ENCODE peak calls at places on chromosomes 16 and 17, in four cellular contexts. One of them, this sample, is unnamed.

GRCh38 chr17:63173903-63174302 is 207.9 kb downstream of the TANC2 start:
- DNase-seq in adrenal gland: no peak
- DNase-seq in KBM-7: no peak
- DNase-seq in EL: no peak
- DNase-seq in this sample: no peak

GRCh38 chr17:64146418-64147109 is 16.6 kb upstream of the ERN1 start:
- DNase-seq in adrenal gland: peak
- DNase-seq in KBM-7: peak
- DNase-seq in EL: peak
- DNase-seq in this sample: peak

GRCh38 chr17:18368948-18369347 is 5.6 kb upstream of the SHMT1 start:
- DNase-seq in EL: peak
- DNase-seq in adrenal gland: no peak
- DNase-seq in KBM-7: no peak
- DNase-seq in this sample: no peak

GRCh38 chr16:89696598-89697128 is 4.8 kb downstream of the SPATA2L start:
- DNase-seq in EL: no peak
- DNase-seq in KBM-7: no peak
- DNase-seq in adrenal gland: peak
- DNase-seq in this sample: peak

GRCh38 chr17:41777579-41778188 is 8.8 kb downstream of the JUP start:
- DNase-seq in EL: peak
- DNase-seq in adrenal gland: peak
- DNase-seq in KBM-7: peak
- DNase-seq in this sample: no peak

GRCh38 chr16:67115649-67116048 is 5.9 kb downstream of the PHAF1 start:
- DNase-seq in adrenal gland: no peak
- DNase-seq in EL: peak
- DNase-seq in KBM-7: no peak
- DNase-seq in this sample: no peak

GRCh38 chr17:77330602-77331081 is 189.9 kb downstream of the SEC14L1 start:
- DNase-seq in KBM-7: no peak
- DNase-seq in adrenal gland: peak
- DNase-seq in EL: no peak
- DNase-seq in this sample: no peak

GRCh38 chr16:7303014-7303676 is 29.5 kb upstream of the RBFOX1 start:
- DNase-seq in KBM-7: no peak
- DNase-seq in adrenal gland: peak
- DNase-seq in EL: no peak
- DNase-seq in this sample: no peak

GRCh38 chr17:30324723-30325122 is 9.1 kb downstream of the TMIGD1 start:
- DNase-seq in adrenal gland: no peak
- DNase-seq in KBM-7: no peak
- DNase-seq in EL: no peak
- DNase-seq in this sample: no peak